ENCODE peak calls at places on chromosome 1, in nine cellular contexts. One of them, this sample, is unnamed. For H3K4me1 and H3K36me3, the result is how much of the 10 kb centered on the place peaks cover.

GRCh38 chr1:54135436-54136120 is 17.2 kb downstream of the CDCP2 start:
- DNase-seq in cardiac muscle cell: no peak
- DNase-seq in Caco-2: no peak
- DNase-seq in stomach: no peak
- DNase-seq in neural progenitor cell: peak
- DNase-seq in adipocyte: peak
- DNase-seq in GM23338: no peak
- DNase-seq in H1: peak
- DNase-seq in psoas muscle: no peak
- DNase-seq in this sample: no peak

GRCh38 chr1:157968951-157969350 is 24.5 kb upstream of the KIRREL1 start:
- DNase-seq in neural progenitor cell: no peak
- DNase-seq in GM23338: no peak
- DNase-seq in cardiac muscle cell: no peak
- DNase-seq in Caco-2: no peak
- DNase-seq in stomach: no peak
- DNase-seq in adipocyte: peak
- DNase-seq in psoas muscle: peak
- DNase-seq in H1: no peak
- DNase-seq in this sample: no peak

GRCh38 chr1:55751776-55752175 is 536.6 kb upstream of the USP24 start:
- DNase-seq in stomach: no peak
- DNase-seq in GM23338: no peak
- DNase-seq in psoas muscle: no peak
- DNase-seq in H1: no peak
- DNase-seq in neural progenitor cell: no peak
- DNase-seq in Caco-2: no peak
- DNase-seq in cardiac muscle cell: no peak
- DNase-seq in adipocyte: no peak
- DNase-seq in this sample: no peak

GRCh38 chr1:19384113-19384512 is 72.0 kb downstream of the SLC66A1 start:
- DNase-seq in GM23338: no peak
- DNase-seq in stomach: no peak
- DNase-seq in psoas muscle: no peak
- DNase-seq in Caco-2: no peak
- DNase-seq in cardiac muscle cell: no peak
- DNase-seq in neural progenitor cell: no peak
- DNase-seq in H1: no peak
- DNase-seq in adipocyte: peak
- DNase-seq in this sample: peak

GRCh38 chr1:29682171-29682917 is 446.0 kb downstream of the PTPRU start:
- DNase-seq in stomach: no peak
- DNase-seq in neural progenitor cell: peak
- DNase-seq in cardiac muscle cell: no peak
- DNase-seq in psoas muscle: no peak
- DNase-seq in adipocyte: no peak
- DNase-seq in GM23338: no peak
- DNase-seq in H1: no peak
- DNase-seq in Caco-2: no peak
- DNase-seq in this sample: no peak

GRCh38 chr1:207959141-207959825 is 48.4 kb upstream of the CD34 start:
- DNase-seq in psoas muscle: peak
- DNase-seq in Caco-2: no peak
- DNase-seq in GM23338: peak
- DNase-seq in stomach: peak
- DNase-seq in adipocyte: peak
- DNase-seq in neural progenitor cell: peak
- DNase-seq in cardiac muscle cell: peak
- DNase-seq in H1: no peak
- DNase-seq in this sample: peak

GRCh38 chr1:53276902-53277281 is 38.6 kb upstream of the MAGOH start:
- DNase-seq in adipocyte: no peak
- DNase-seq in stomach: no peak
- DNase-seq in psoas muscle: no peak
- DNase-seq in cardiac muscle cell: no peak
- DNase-seq in H1: no peak
- DNase-seq in GM23338: no peak
- DNase-seq in neural progenitor cell: no peak
- DNase-seq in Caco-2: no peak
- DNase-seq in this sample: no peak

GRCh38 chr1:21266119-21266774 is 24.0 kb downstream of the ECE1 start:
- DNase-seq in Caco-2: peak
- DNase-seq in psoas muscle: no peak
- DNase-seq in neural progenitor cell: no peak
- DNase-seq in H1: no peak
- DNase-seq in adipocyte: no peak
- DNase-seq in stomach: no peak
- DNase-seq in GM23338: no peak
- DNase-seq in cardiac muscle cell: no peak
- DNase-seq in this sample: no peak

DNA sequence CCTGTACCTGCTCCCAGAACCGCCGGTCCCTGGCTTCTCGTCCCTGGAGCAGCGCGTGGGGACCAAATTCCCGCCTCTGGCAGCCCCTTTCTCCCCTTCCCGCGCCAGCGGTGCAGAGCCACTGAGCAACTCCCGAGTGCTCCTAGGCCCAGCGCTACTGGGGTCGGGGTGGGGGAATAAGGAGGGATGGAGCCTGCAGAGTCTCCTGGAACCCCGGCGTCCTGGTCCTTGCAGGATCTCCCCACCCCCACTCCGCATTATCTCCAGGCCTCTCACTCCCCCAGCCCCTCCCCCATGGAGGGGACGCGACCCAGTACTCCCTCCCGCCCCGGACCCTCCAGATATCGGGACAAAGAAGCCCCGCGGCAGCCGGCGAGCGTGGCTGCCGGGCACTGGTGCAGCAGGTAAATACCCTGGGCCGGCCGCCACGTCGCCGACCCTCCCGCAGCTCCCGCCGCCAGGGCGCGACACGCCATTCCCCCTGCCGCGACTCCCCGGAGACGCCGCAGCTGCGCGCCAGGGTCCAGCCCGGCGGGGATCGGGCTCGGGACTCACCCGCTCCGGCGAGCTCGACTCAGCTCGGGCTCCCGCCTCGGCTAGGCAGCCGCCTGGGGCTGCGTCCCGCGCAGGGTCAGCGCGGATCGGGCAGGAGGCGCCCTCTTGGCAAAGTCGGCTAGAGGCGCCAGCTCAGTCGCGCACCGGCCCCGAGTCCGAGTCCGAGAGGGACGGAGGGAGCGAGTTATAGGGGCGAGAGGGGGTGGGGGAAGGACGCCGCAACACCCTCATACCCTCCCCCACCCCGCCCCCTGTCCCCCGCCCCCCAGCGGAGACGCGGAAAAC is 1.2 kb downstream of the SYT6 start:
- DNase-seq in cardiac muscle cell: peak
- DNase-seq in GM23338: peak
- DNase-seq in stomach: peak
- DNase-seq in adipocyte: peak
- DNase-seq in psoas muscle: peak
- DNase-seq in neural progenitor cell: peak
- DNase-seq in H1: no peak
- DNase-seq in Caco-2: peak
- DNase-seq in this sample: peak
- H3K4me1 ChIP-seq in cardiac muscle cell: under half
- H3K4me1 ChIP-seq in GM23338: half or more
- H3K4me1 ChIP-seq in stomach: under half
- H3K4me1 ChIP-seq in adipocyte: under half
- H3K4me1 ChIP-seq in psoas muscle: under half
- H3K4me1 ChIP-seq in neural progenitor cell: half or more
- H3K4me1 ChIP-seq in H1: under half
- H3K4me1 ChIP-seq in Caco-2: under half
- H3K4me1 ChIP-seq in this sample: under half

GRCh38 chr1:44803062-44803311 is 2.8 kb downstream of the PLK3 start:
- DNase-seq in GM23338: no peak
- DNase-seq in neural progenitor cell: no peak
- DNase-seq in psoas muscle: no peak
- DNase-seq in H1: no peak
- DNase-seq in adipocyte: no peak
- DNase-seq in cardiac muscle cell: no peak
- DNase-seq in Caco-2: no peak
- DNase-seq in stomach: no peak
- DNase-seq in this sample: no peak

GRCh38 chr1:44799770-44800584 is at the start of gene PLK3:
- DNase-seq in H1: peak
- DNase-seq in cardiac muscle cell: peak
- DNase-seq in Caco-2: peak
- DNase-seq in adipocyte: peak
- DNase-seq in neural progenitor cell: peak
- DNase-seq in psoas muscle: peak
- DNase-seq in GM23338: peak
- DNase-seq in stomach: peak
- DNase-seq in this sample: peak

GRCh38 chr1:44802306-44803061 is 2.3 kb downstream of the PLK3 start:
- DNase-seq in psoas muscle: no peak
- DNase-seq in H1: no peak
- DNase-seq in cardiac muscle cell: no peak
- DNase-seq in GM23338: no peak
- DNase-seq in Caco-2: no peak
- DNase-seq in stomach: no peak
- DNase-seq in neural progenitor cell: peak
- DNase-seq in adipocyte: no peak
- DNase-seq in this sample: no peak

GRCh38 chr1:44803312-44804095 is 3.3 kb downstream of the PLK3 start:
- DNase-seq in Caco-2: no peak
- DNase-seq in H1: no peak
- DNase-seq in neural progenitor cell: no peak
- DNase-seq in stomach: no peak
- DNase-seq in GM23338: no peak
- DNase-seq in cardiac muscle cell: no peak
- DNase-seq in psoas muscle: no peak
- DNase-seq in adipocyte: no peak
- DNase-seq in this sample: no peak

DNA sequence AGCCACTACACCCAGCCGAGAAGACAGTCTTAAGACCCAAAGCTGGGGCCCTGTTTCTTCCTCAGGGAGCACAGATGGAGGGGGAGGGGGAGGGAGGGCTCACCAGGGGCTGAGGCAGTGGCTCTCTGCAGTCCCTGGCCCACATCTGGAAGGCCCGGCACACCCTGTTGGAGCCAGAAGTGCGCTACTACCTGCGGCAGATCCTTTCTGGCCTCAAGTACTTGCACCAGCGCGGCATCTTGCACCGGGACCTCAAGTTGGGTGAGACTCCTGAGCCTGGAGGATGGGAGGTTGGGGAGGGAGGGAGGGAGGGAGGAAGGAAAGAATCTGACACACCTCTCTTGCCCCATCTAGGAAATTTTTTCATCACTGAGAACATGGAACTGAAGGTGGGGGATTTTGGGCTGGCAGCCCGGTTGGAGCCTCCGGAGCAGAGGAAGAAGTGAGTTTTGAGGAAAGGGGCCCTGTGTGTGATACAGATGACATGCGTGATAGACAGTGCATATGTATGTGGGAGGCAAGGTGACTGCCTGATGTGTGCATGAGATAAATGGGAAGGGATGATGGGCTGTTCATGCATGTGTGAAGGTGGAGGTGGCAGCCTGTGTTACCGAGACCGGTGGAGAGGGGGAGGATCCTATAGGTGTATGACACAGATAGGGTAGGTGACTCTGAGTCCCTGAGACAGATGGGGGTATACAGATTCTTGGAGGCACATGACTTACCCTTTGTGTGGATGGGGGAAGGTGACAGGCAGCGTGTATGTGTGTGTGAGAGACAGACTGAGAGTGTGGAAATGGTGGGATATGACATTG is 1.5 kb downstream of the PLK3 start:
- DNase-seq in psoas muscle: no peak
- DNase-seq in cardiac muscle cell: no peak
- DNase-seq in adipocyte: peak
- DNase-seq in neural progenitor cell: no peak
- DNase-seq in stomach: no peak
- DNase-seq in Caco-2: no peak
- DNase-seq in GM23338: no peak
- DNase-seq in H1: no peak
- DNase-seq in this sample: no peak
- H3K36me3 ChIP-seq in psoas muscle: under half
- H3K36me3 ChIP-seq in cardiac muscle cell: under half
- H3K36me3 ChIP-seq in adipocyte: under half
- H3K36me3 ChIP-seq in neural progenitor cell: under half
- H3K36me3 ChIP-seq in stomach: under half
- H3K36me3 ChIP-seq in Caco-2: under half
- H3K36me3 ChIP-seq in GM23338: under half
- H3K36me3 ChIP-seq in H1: under half
- H3K36me3 ChIP-seq in this sample: under half

GRCh38 chr1:91018006-91018405 is 3.8 kb downstream of the ZNF644 start:
- DNase-seq in GM23338: peak
- DNase-seq in adipocyte: peak
- DNase-seq in H1: no peak
- DNase-seq in psoas muscle: no peak
- DNase-seq in neural progenitor cell: no peak
- DNase-seq in cardiac muscle cell: no peak
- DNase-seq in Caco-2: no peak
- DNase-seq in stomach: no peak
- DNase-seq in this sample: no peak
- H3K4me3 ChIP-seq in GM23338: peak
- H3K4me3 ChIP-seq in adipocyte: no peak
- H3K4me3 ChIP-seq in H1: peak
- H3K4me3 ChIP-seq in psoas muscle: no peak
- H3K4me3 ChIP-seq in neural progenitor cell: no peak
- H3K4me3 ChIP-seq in cardiac muscle cell: no peak
- H3K4me3 ChIP-seq in Caco-2: no peak
- H3K4me3 ChIP-seq in stomach: no peak
- H3K4me3 ChIP-seq in this sample: no peak

GRCh38 chr1:36118396-36118795 is 6.6 kb downstream of the COL8A2 start:
- DNase-seq in adipocyte: no peak
- DNase-seq in neural progenitor cell: no peak
- DNase-seq in psoas muscle: no peak
- DNase-seq in cardiac muscle cell: no peak
- DNase-seq in stomach: no peak
- DNase-seq in H1: no peak
- DNase-seq in GM23338: no peak
- DNase-seq in Caco-2: no peak
- DNase-seq in this sample: no peak

GRCh38 chr1:36116906-36117305 is 8.1 kb downstream of the COL8A2 start:
- DNase-seq in adipocyte: no peak
- DNase-seq in GM23338: no peak
- DNase-seq in cardiac muscle cell: no peak
- DNase-seq in stomach: no peak
- DNase-seq in Caco-2: no peak
- DNase-seq in neural progenitor cell: no peak
- DNase-seq in H1: no peak
- DNase-seq in psoas muscle: no peak
- DNase-seq in this sample: no peak

GRCh38 chr1:36122062-36122461 is 3.0 kb downstream of the COL8A2 start:
- DNase-seq in stomach: no peak
- DNase-seq in adipocyte: no peak
- DNase-seq in neural progenitor cell: no peak
- DNase-seq in Caco-2: no peak
- DNase-seq in psoas muscle: no peak
- DNase-seq in cardiac muscle cell: no peak
- DNase-seq in GM23338: no peak
- DNase-seq in H1: no peak
- DNase-seq in this sample: no peak

GRCh38 chr1:36118805-36119204 is 6.2 kb downstream of the COL8A2 start:
- DNase-seq in Caco-2: no peak
- DNase-seq in GM23338: no peak
- DNase-seq in cardiac muscle cell: no peak
- DNase-seq in adipocyte: no peak
- DNase-seq in neural progenitor cell: no peak
- DNase-seq in psoas muscle: no peak
- DNase-seq in H1: no peak
- DNase-seq in stomach: no peak
- DNase-seq in this sample: no peak

DNA sequence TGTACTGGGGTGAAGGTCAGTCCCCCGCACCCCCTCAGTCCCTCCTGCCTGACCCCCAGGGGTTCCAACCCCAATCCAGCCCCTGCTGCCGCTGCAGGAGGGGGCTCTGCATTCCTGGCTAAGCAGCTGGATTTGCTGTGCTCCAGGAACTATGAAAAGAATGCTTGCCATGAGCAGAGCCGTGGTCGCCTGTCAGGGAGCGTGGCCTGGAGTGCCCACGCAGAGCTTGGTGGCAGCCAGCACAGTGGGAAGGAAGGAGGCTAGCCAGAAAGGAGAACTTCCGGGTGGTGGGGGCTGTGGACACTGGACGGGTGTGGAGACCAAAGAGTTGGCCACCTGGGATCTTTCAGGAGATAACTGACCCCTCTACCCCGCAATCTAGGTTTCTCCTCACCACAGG is 5.6 kb downstream of the COL8A2 start:
- DNase-seq in cardiac muscle cell: peak
- DNase-seq in GM23338: no peak
- DNase-seq in H1: no peak
- DNase-seq in neural progenitor cell: no peak
- DNase-seq in Caco-2: no peak
- DNase-seq in psoas muscle: no peak
- DNase-seq in stomach: no peak
- DNase-seq in adipocyte: peak
- DNase-seq in this sample: no peak
- H3K4me1 ChIP-seq in cardiac muscle cell: under half
- H3K4me1 ChIP-seq in GM23338: under half
- H3K4me1 ChIP-seq in H1: under half
- H3K4me1 ChIP-seq in neural progenitor cell: under half
- H3K4me1 ChIP-seq in Caco-2: under half
- H3K4me1 ChIP-seq in psoas muscle: under half
- H3K4me1 ChIP-seq in stomach: half or more
- H3K4me1 ChIP-seq in adipocyte: under half
- H3K4me1 ChIP-seq in this sample: under half